ENCODE peak calls at places on chromosomes 16 and 17, in nine cellular contexts. H is tibial artery; Q is NCI-H1417; R is NB4; B is ureter; F is T-helper 17 cell; G is H9; J is activated CD8-positive, alpha-beta memory T cell treated with anti-CD3 and anti-CD28 coated beads for 4 hours; A is cortex of kidney. O is an unnamed sample.

GRCh38 chr17:12034538-12034937 is 13.9 kb downstream of the MAP2K4 start:
- DNase-seq in G (no peak), J (no peak), R (no peak), Q (no peak), H (no peak), A (no peak), B (no peak), F (no peak), O (no peak)

GRCh38 chr17:75720656-75721462 is at the start of gene ITGB4:
- DNase-seq in A (no peak), B (peak), F (peak), J (peak), G (peak), R (peak), H (no peak), Q (peak), O (peak)

GRCh38 chr16:30874244-30874820 is 19.5 kb downstream of the BCL7C start:
- DNase-seq in R (no peak), G (no peak), A (no peak), H (no peak), B (no peak), J (no peak), F (no peak), Q (no peak), O (no peak)

GRCh38 chr17:42153919-42154491 is 784 bp downstream of the RAB5C start:
- DNase-seq in H (no peak), R (peak), Q (peak), J (no peak), F (no peak), A (no peak), G (no peak), B (no peak), O (peak)

GRCh38 chr17:7881655-7882054 is 6.9 kb upstream of the CHD3 start:
- DNase-seq in Q (peak), H (no peak), A (no peak), G (peak), R (no peak), F (no peak), J (no peak), B (peak), O (no peak)

GRCh38 chr16:11051430-11052079 is 107.2 kb downstream of the CLEC16A start:
- DNase-seq in R (no peak), G (no peak), J (no peak), Q (no peak), F (no peak), H (no peak), B (no peak), A (no peak), O (no peak)

GRCh38 chr17:81379523-81379942 is 15.7 kb upstream of the BAHCC1 start:
- DNase-seq in H (no peak), F (no peak), A (no peak), J (no peak), Q (no peak), R (no peak), G (no peak), B (peak), O (peak)

GRCh38 chr16:19890901-19891300 is 6.3 kb upstream of the GPRC5B start:
- DNase-seq in H (no peak), B (no peak), A (no peak), J (no peak), G (no peak), Q (no peak), F (no peak), R (no peak), O (no peak)

GRCh38 chr16:397135-397661 is at the start of gene NME4:
- DNase-seq in F (no peak), R (peak), B (no peak), H (no peak), A (no peak), J (no peak), Q (peak), G (peak), O (no peak)